ENCODE peak calls at places on chromosomes 5 and 9, in five cellular contexts. O is uterus; C is breast epithelium; A is CD8-positive, alpha-beta T cell; K is activated CD4-positive, alpha-beta T cell treated with anti-CD3 and anti-CD28 coated beads for 1 hour. B is an unnamed sample.

GRCh38 chr5:109256486-109256885 is 153.3 kb downstream of the PJA2 start:
- DNase-seq in K (no peak), C (no peak), A (no peak), O (no peak), B (no peak)

GRCh38 chr9:94554439-94555331 is at the start of gene PCAT7:
- DNase-seq in K (no peak), O (no peak), A (no peak), C (peak; percentile 41), B (no peak)

GRCh38 chr5:120872292-120872691 is 408.2 kb downstream of the PRR16 start:
- DNase-seq in C (no peak), O (no peak), K (no peak), A (no peak), B (no peak)

GRCh38 chr5:119484884-119485283 is 32.6 kb downstream of the HSD17B4 start:
- DNase-seq in C (no peak), K (no peak), A (no peak), O (no peak), B (no peak)

GRCh38 chr5:57718155-57718554 is 235.5 kb upstream of the ACTBL2 start:
- DNase-seq in C (no peak), O (no peak), A (no peak), K (no peak), B (no peak)

GRCh38 chr9:131657890-131658752 is 81.8 kb downstream of the RAPGEF1 start:
- DNase-seq in O (no peak), K (no peak), C (no peak), A (no peak), B (no peak)

GRCh38 chr9:111582888-111583287 is 16.6 kb downstream of the PTGR1 start:
- DNase-seq in C (no peak), K (no peak), A (no peak), O (no peak), B (no peak)

GRCh38 chr9:92723299-92723625 is 41.4 kb downstream of the BICD2 start:
- DNase-seq in O (no peak), A (no peak), C (peak; percentile 61), K (no peak), B (no peak)

GRCh38 chr5:41371741-41372140 is 138.7 kb downstream of the PLCXD3 start:
- DNase-seq in K (no peak), A (no peak), O (no peak), C (no peak), B (no peak)